ENCODE peak calls at places on chromosomes 7 and 10, in eight cellular contexts. R is CD8-positive, alpha-beta memory T cell; I is astrocyte; H is GM12878; F is aorta; T is lower lobe of right lung; V is upper lobe of left lung; G is A549. Y is an unnamed sample.

GRCh38 chr10:124532106-124532641 is 70.6 kb downstream of the LHPP start:
- DNase-seq in R (no peak), V (no peak), H (no peak), T (no peak), I (no peak), F (no peak), G (peak; percentile 41), Y (no peak)

GRCh38 chr10:77179015-77179695 is 458.5 kb downstream of the KCNMA1 start:
- DNase-seq in H (no peak), G (peak; percentile 70), F (peak; percentile 75), R (no peak), I (peak; percentile 89), T (no peak), V (no peak), Y (peak; percentile 51)

GRCh38 chr7:79430391-79430790 is 23.1 kb downstream of the MAGI2 start:
- DNase-seq in R (no peak), T (no peak), H (no peak), V (no peak), I (no peak), F (no peak), G (no peak), Y (no peak)

GRCh38 chr7:101933685-101934084 is 116.3 kb downstream of the CUX1 start:
- DNase-seq in T (no peak), R (no peak), I (peak; percentile 42), F (peak; percentile 6), H (peak; percentile 69), G (no peak), V (no peak), Y (no peak)

GRCh38 chr7:43112088-43112940 is at the start of gene HECW1:
- DNase-seq in R (no peak), T (no peak), F (no peak), V (no peak), I (no peak), H (no peak), G (no peak), Y (no peak)

GRCh38 chr7:142279616-142280015 is 21.8 kb upstream of the PRSS58 start:
- DNase-seq in G (no peak), I (no peak), R (no peak), V (no peak), T (no peak), H (no peak), F (no peak), Y (no peak)

GRCh38 chr10:35716776-35717175 is 74.7 kb upstream of the FZD8 start:
- DNase-seq in R (no peak), I (no peak), H (no peak), V (no peak), F (no peak), T (no peak), G (peak; percentile 6), Y (no peak)

GRCh38 chr10:33094263-33095051 is 136.4 kb upstream of the ITGB1 start:
- DNase-seq in G (no peak), H (no peak), V (no peak), I (no peak), F (no peak), R (no peak), T (no peak), Y (no peak)

GRCh38 chr10:71235808-71236207 is 23.4 kb downstream of the UNC5B start:
- DNase-seq in V (no peak), G (no peak), F (no peak), R (no peak), T (no peak), H (no peak), I (no peak), Y (no peak)

GRCh38 chr7:131111081-131111576 is 216.5 kb upstream of the MKLN1 start:
- DNase-seq in F (no peak), I (peak; percentile 63), V (peak; percentile 27), T (no peak), G (peak; percentile 90), H (no peak), R (peak; percentile 33), Y (peak; percentile 44)

GRCh38 chr7:114472896-114473512 is 58.4 kb downstream of the FOXP2 start:
- DNase-seq in I (no peak), V (no peak), F (no peak), H (no peak), G (no peak), T (no peak), R (no peak), Y (no peak)

GRCh38 chr7:108293190-108293612 is 163.0 kb downstream of the NRCAM start:
- DNase-seq in R (no peak), F (no peak), G (no peak), H (no peak), V (no peak), I (peak; percentile 33), T (no peak), Y (no peak)

GRCh38 chr7:44101966-44102845 is 1.9 kb upstream of the AEBP1 start:
- DNase-seq in R (no peak), G (no peak), H (no peak), F (peak; percentile 93), I (peak; percentile 53), T (no peak), V (no peak), Y (no peak)

GRCh38 chr10:98916751-98917150 is 318.9 kb downstream of the HPSE2 start:
- DNase-seq in G (no peak), H (no peak), R (no peak), I (no peak), V (no peak), T (no peak), F (no peak), Y (no peak)

GRCh38 chr10:26365681-26366327 is 72.3 kb upstream of the APBB1IP start:
- DNase-seq in H (no peak), T (no peak), I (no peak), G (peak; percentile 88), R (no peak), V (peak; percentile 27), F (no peak), Y (no peak)

GRCh38 chr7:129748710-129749109 is 137.2 kb downstream of the NRF1 start:
- DNase-seq in G (no peak), I (no peak), V (no peak), T (no peak), H (no peak), F (no peak), R (no peak), Y (no peak)

GRCh38 chr10:116241025-116241424 is 32.0 kb downstream of the GFRA1 start:
- DNase-seq in V (no peak), G (no peak), H (no peak), F (no peak), R (no peak), I (no peak), T (no peak), Y (no peak)
- H3K27ac ChIP-seq in V (no peak overlapping the region), G (no peak overlapping the region), H (no peak overlapping the region), F (no peak overlapping the region), R (no peak overlapping the region), I (no peak overlapping the region), T (no peak overlapping the region), Y (no peak overlapping the region)

GRCh38 chr7:98174334-98175259 is 36.6 kb upstream of the BHLHA15 start:
- DNase-seq in R (no peak), I (no peak), V (peak; percentile 73), H (no peak), G (no peak), F (no peak), T (peak; percentile 65), Y (peak; percentile 90)

GRCh38 chr7:98178321-98178720 is 32.9 kb upstream of the BHLHA15 start:
- DNase-seq in R (no peak), T (peak; percentile 91), F (no peak), G (peak; percentile 26), I (no peak), V (peak; percentile 93), H (no peak), Y (peak; percentile 97)

GRCh38 chr7:98178762-98179490 is 32.3 kb upstream of the BHLHA15 start:
- DNase-seq in R (no peak), T (no peak), G (no peak), H (no peak), F (no peak), V (no peak), I (no peak), Y (no peak)

GRCh38 chr7:98177553-98177952 is 33.7 kb upstream of the BHLHA15 start:
- DNase-seq in V (no peak), R (no peak), F (no peak), T (no peak), H (no peak), I (no peak), G (no peak), Y (no peak)

DNA sequence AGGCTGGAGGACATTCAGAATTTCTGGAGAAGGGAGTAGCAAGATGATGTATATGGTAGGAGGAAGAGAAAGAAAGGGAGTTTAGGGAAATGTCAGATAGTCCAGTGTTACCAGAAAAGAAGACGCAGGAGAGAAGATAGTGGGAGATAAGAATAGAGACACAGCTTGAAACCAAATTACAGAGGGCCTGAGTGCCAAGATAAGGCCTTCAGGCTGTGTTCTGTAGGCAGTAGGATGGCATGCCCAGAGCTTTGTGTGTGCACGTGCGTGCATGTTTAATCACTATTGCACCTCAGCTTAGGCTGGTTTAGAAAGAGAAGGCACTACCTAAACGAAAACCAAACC is 36.0 kb upstream of the BHLHA15 start:
- DNase-seq in F (no peak), I (no peak), G (no peak), R (no peak), T (no peak), V (no peak), H (no peak), Y (no peak)
- H3K27ac ChIP-seq in F (no peak overlapping the region), I (no peak overlapping the region), G (no peak overlapping the region), R (no peak overlapping the region), T (no peak overlapping the region), V (peak overlapping the region; percentile 65), H (no peak overlapping the region), Y (no peak overlapping the region)

GRCh38 chr10:22713853-22714523 is 390 bp downstream of the PIP4K2A start:
- DNase-seq in T (peak; percentile 63), G (no peak), R (no peak), H (no peak), F (peak; percentile 59), I (no peak), V (peak; percentile 51), Y (peak; percentile 11)
- H3K27ac ChIP-seq in T (peak overlapping the region; percentile 89), G (peak overlapping the region; percentile 98), R (peak overlapping the region; percentile 88), H (peak overlapping the region; percentile 65), F (peak overlapping the region; percentile 12), I (peak overlapping the region; percentile 81), V (peak overlapping the region; percentile 96), Y (peak overlapping the region; percentile 66)

DNA sequence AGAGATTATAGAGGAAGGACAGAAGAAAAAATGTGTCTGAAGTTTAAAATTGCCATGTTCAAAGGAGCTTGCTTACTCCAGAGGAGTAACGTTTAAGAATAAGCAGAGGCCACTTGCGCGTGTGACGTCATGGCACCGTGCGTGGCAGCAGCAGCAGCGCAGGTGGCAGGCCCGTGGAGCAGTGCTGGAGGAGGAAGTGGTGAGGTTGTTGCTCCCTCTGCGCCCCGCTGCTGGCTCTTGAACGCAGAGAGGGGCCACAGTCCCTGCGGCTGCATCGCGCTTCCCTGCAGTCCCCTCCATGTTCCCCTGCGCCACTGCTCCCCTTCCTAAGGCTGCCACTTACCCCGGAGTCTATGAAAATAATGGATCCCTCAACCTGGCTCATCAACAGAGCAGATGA is 37.5 kb downstream of the GDI2 start:
- DNase-seq in T (peak; percentile 64), H (no peak), I (no peak), G (no peak), V (peak; percentile 58), F (peak; percentile 67), R (peak; percentile 73), Y (no peak)
- H3K27ac ChIP-seq in T (peak overlapping the region; percentile 22), H (no peak overlapping the region), I (no peak overlapping the region), G (no peak overlapping the region), V (peak overlapping the region; percentile 50), F (no peak overlapping the region), R (no peak overlapping the region), Y (no peak overlapping the region)